ENCODE peak calls at places on chromosomes 6 and 20, in four cellular contexts. G is upper lobe of left lung, F is IMR-90, K is SJSA1. E is an unnamed sample. For H3K4me1, the result is how much of the 10 kb centered on the place peaks cover.

GRCh38 chr6:2714359-2714895 is 36.3 kb downstream of the MYLK4 start:
- DNase-seq in F (peak), K (peak), G (no peak), E (no peak)

GRCh38 chr20:60055740-60056139 is 97.5 kb downstream of the CDH26 start:
- DNase-seq in F (no peak), K (no peak), G (peak), E (no peak)

GRCh38 chr6:104711371-104711770 is 148.3 kb downstream of the HACE1 start:
- DNase-seq in G (peak), F (peak), K (peak), E (no peak)

GRCh38 chr6:13538084-13538483 is 36.3 kb upstream of the SIRT5 start:
- DNase-seq in K (peak), F (peak), G (no peak), E (no peak)

GRCh38 chr6:92767101-92767500 is 652.3 kb downstream of the EPHA7 start:
- DNase-seq in K (no peak), F (no peak), G (no peak), E (no peak)

GRCh38 chr6:168035098-168035660 is 37.7 kb downstream of the KIF25 start:
- DNase-seq in F (peak), K (peak), G (no peak), E (peak)

GRCh38 chr6:20876016-20876415 is 341.8 kb downstream of the CDKAL1 start:
- DNase-seq in F (peak), K (peak), G (no peak), E (peak)

GRCh38 chr20:58746551-58747399 is 54.2 kb downstream of the NPEPL1 start:
- DNase-seq in K (no peak), F (no peak), G (no peak), E (peak)

GRCh38 chr6:34817337-34817910 is 25.5 kb downstream of the BLTP3A start:
- DNase-seq in G (no peak), F (no peak), K (no peak), E (no peak)

GRCh38 chr6:137304020-137304780 is 85.0 kb upstream of the IFNGR1 start:
- DNase-seq in K (no peak), F (no peak), G (no peak), E (no peak)

GRCh38 chr20:19874328-19874727 is 116.3 kb downstream of the RIN2 start:
- DNase-seq in F (no peak), G (no peak), K (no peak), E (no peak)

GRCh38 chr20:50269111-50270033 is 78.7 kb downstream of the CEBPB start:
- DNase-seq in F (no peak), K (no peak), G (no peak), E (no peak)

GRCh38 chr6:29071831-29072723 is 15.0 kb downstream of the OR2B3 start:
- DNase-seq in G (peak), F (no peak), K (peak), E (peak)

GRCh38 chr20:1813101-1813529 is 82.1 kb upstream of the SIRPA start:
- DNase-seq in G (peak), K (peak), F (peak), E (no peak)

GRCh38 chr6:40877362-40877761 is 161.7 kb downstream of the UNC5CL start:
- DNase-seq in G (no peak), K (no peak), F (no peak), E (no peak)

GRCh38 chr6:140105857-140106256 is 731.4 kb upstream of the CITED2 start:
- DNase-seq in K (peak), G (no peak), F (no peak), E (peak)

GRCh38 chr20:25058051-25058796 is at the start of gene ACSS1:
- DNase-seq in G (peak), K (peak), F (peak), E (peak)

GRCh38 chr6:15265787-15266186 is 19.9 kb downstream of the JARID2 start:
- DNase-seq in G (no peak), F (no peak), K (no peak), E (no peak)

GRCh38 chr6:87436435-87436834 is 28.7 kb downstream of the CFAP206 start:
- DNase-seq in F (peak), K (peak), G (peak), E (peak)

GRCh38 chr6:100657678-100658330 is 193.1 kb upstream of the SIM1 start:
- DNase-seq in G (no peak), F (peak), K (peak), E (no peak)

GRCh38 chr20:63097336-63097831 is 90.6 kb upstream of the BHLHE23 start:
- DNase-seq in G (peak), F (no peak), K (no peak), E (no peak)

GRCh38 chr6:22366214-22366613 is 69.4 kb upstream of the PRL start:
- DNase-seq in K (no peak), F (peak), G (no peak), E (no peak)

GRCh38 chr6:39203804-39204495 is 25.3 kb downstream of the KCNK5 start:
- DNase-seq in K (no peak), G (peak), F (no peak), E (no peak)

GRCh38 chr20:44208165-44208564 is 2.4 kb downstream of the OSER1 start:
- DNase-seq in G (no peak), K (no peak), F (no peak), E (no peak)

GRCh38 chr6:68559716-68560115 is 75.4 kb upstream of the ADGRB3 start:
- DNase-seq in F (no peak), K (no peak), G (no peak), E (peak)

GRCh38 chr6:68559052-68559451 is 76.0 kb upstream of the ADGRB3 start:
- DNase-seq in K (no peak), F (no peak), G (no peak), E (peak)
- H3K4me3 ChIP-seq in K (no peak), F (no peak), G (no peak), E (peak)

DNA sequence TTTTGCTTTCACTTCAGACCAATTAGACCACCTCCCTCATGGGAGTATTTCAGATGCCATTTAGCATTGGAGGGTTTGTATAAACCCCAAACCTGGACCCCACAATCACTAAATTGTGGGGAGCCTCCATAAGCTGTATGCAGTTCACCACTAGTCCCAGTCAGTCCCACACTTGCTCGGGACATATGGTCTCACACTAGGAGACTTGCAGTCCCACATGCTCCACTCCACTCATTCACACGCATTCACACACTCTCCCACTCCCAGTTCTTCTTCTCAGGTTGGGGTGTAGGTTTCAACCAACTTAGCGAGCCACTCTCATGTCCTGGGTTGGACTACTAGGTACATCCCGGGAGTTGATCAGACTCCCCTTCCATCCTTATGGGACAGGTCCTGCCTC is 84.5 kb upstream of the GPR6 start:
- DNase-seq in K (no peak), F (no peak), G (no peak), E (no peak)
- H3K27ac ChIP-seq in K (no peak), F (no peak), G (peak), E (no peak)

GRCh38 chr6:160248538-160248937 is 10.1 kb downstream of the SLC22A2 start:
- DNase-seq in K (no peak), G (no peak), F (no peak), E (no peak)
- H3K4me1 ChIP-seq in K (under half), G (under half), F (under half), E (under half)

GRCh38 chr6:106514281-106514885 is 114.9 kb downstream of the RTN4IP1 start:
- DNase-seq in F (no peak), K (no peak), G (no peak), E (no peak)
- H3K4me3 ChIP-seq in F (no peak), K (no peak), G (peak), E (no peak)